ENCODE peak calls at places on chromosomes 3 and 15, in eight cellular contexts. One of them, this sample, is unnamed.

GRCh38 chr3:20056727-20057611 is 16.7 kb downstream of the KAT2B start:
- DNase-seq in HFFc6: peak; percentile 89
- DNase-seq in SHP77: no peak
- DNase-seq in LHCN-M2: peak; percentile 92
- DNase-seq in fibroblast of gingiva: peak; percentile 49
- DNase-seq in AG10803: peak; percentile 78
- DNase-seq in SK-N-SH: no peak
- DNase-seq in endothelial cell: no peak
- DNase-seq in this sample: no peak

GRCh38 chr3:79618883-79619282 is 148.9 kb downstream of the ROBO1 start:
- DNase-seq in LHCN-M2: peak; percentile 62
- DNase-seq in SHP77: no peak
- DNase-seq in SK-N-SH: no peak
- DNase-seq in endothelial cell: no peak
- DNase-seq in AG10803: no peak
- DNase-seq in HFFc6: no peak
- DNase-seq in fibroblast of gingiva: no peak
- DNase-seq in this sample: no peak

GRCh38 chr3:51974963-51975856 is at the start of gene ABHD14A:
- DNase-seq in HFFc6: peak; percentile 45
- DNase-seq in LHCN-M2: peak; percentile 54
- DNase-seq in SHP77: peak; percentile 63
- DNase-seq in SK-N-SH: peak; percentile 92
- DNase-seq in endothelial cell: peak; percentile 64
- DNase-seq in AG10803: peak; percentile 71
- DNase-seq in fibroblast of gingiva: peak; percentile 63
- DNase-seq in this sample: peak; percentile 82

GRCh38 chr3:18968120-18968519 is 180.2 kb upstream of the KCNH8 start:
- DNase-seq in AG10803: no peak
- DNase-seq in fibroblast of gingiva: no peak
- DNase-seq in HFFc6: no peak
- DNase-seq in endothelial cell: no peak
- DNase-seq in SHP77: no peak
- DNase-seq in SK-N-SH: no peak
- DNase-seq in LHCN-M2: no peak
- DNase-seq in this sample: no peak

GRCh38 chr15:98647026-98647773 is 1.1 kb upstream of the IGF1R start:
- DNase-seq in AG10803: peak; percentile 33
- DNase-seq in HFFc6: peak; percentile 62
- DNase-seq in endothelial cell: peak; percentile 86
- DNase-seq in fibroblast of gingiva: peak; percentile 23
- DNase-seq in LHCN-M2: peak; percentile 55
- DNase-seq in SHP77: peak; percentile 55
- DNase-seq in SK-N-SH: peak; percentile 87
- DNase-seq in this sample: peak; percentile 77

GRCh38 chr3:27166888-27167287 is 202.3 kb downstream of the NEK10 start:
- DNase-seq in endothelial cell: no peak
- DNase-seq in fibroblast of gingiva: peak; percentile 100
- DNase-seq in HFFc6: peak; percentile 98
- DNase-seq in SK-N-SH: peak; percentile 41
- DNase-seq in LHCN-M2: peak; percentile 99
- DNase-seq in AG10803: peak; percentile 100
- DNase-seq in SHP77: no peak
- DNase-seq in this sample: no peak

GRCh38 chr3:128327606-128328031 is 139.1 kb downstream of the DNAJB8 start:
- DNase-seq in HFFc6: no peak
- DNase-seq in endothelial cell: no peak
- DNase-seq in AG10803: no peak
- DNase-seq in fibroblast of gingiva: no peak
- DNase-seq in SK-N-SH: no peak
- DNase-seq in SHP77: no peak
- DNase-seq in LHCN-M2: no peak
- DNase-seq in this sample: no peak

GRCh38 chr3:194205675-194206133 is 69.8 kb downstream of the HES1 start:
- DNase-seq in SHP77: peak; percentile 69
- DNase-seq in SK-N-SH: peak; percentile 76
- DNase-seq in endothelial cell: peak; percentile 44
- DNase-seq in fibroblast of gingiva: no peak
- DNase-seq in LHCN-M2: no peak
- DNase-seq in AG10803: no peak
- DNase-seq in HFFc6: no peak
- DNase-seq in this sample: peak; percentile 28

GRCh38 chr3:151476344-151477018 is 15.6 kb upstream of the IGSF10 start:
- DNase-seq in AG10803: no peak
- DNase-seq in SHP77: no peak
- DNase-seq in endothelial cell: peak; percentile 47
- DNase-seq in LHCN-M2: no peak
- DNase-seq in SK-N-SH: no peak
- DNase-seq in HFFc6: no peak
- DNase-seq in fibroblast of gingiva: no peak
- DNase-seq in this sample: no peak

GRCh38 chr15:64645995-64646394 is 129.4 kb downstream of the RBPMS2 start:
- DNase-seq in fibroblast of gingiva: no peak
- DNase-seq in SHP77: no peak
- DNase-seq in SK-N-SH: no peak
- DNase-seq in LHCN-M2: no peak
- DNase-seq in HFFc6: no peak
- DNase-seq in endothelial cell: no peak
- DNase-seq in AG10803: no peak
- DNase-seq in this sample: no peak

GRCh38 chr3:23815879-23816278 is 10.1 kb downstream of the UBE2E1 start:
- DNase-seq in SHP77: no peak
- DNase-seq in fibroblast of gingiva: no peak
- DNase-seq in HFFc6: no peak
- DNase-seq in LHCN-M2: no peak
- DNase-seq in AG10803: no peak
- DNase-seq in SK-N-SH: no peak
- DNase-seq in endothelial cell: no peak
- DNase-seq in this sample: no peak

GRCh38 chr15:63188247-63188936 is 1.0 kb upstream of the RAB8B start:
- DNase-seq in AG10803: no peak
- DNase-seq in fibroblast of gingiva: no peak
- DNase-seq in HFFc6: no peak
- DNase-seq in LHCN-M2: no peak
- DNase-seq in SK-N-SH: no peak
- DNase-seq in endothelial cell: no peak
- DNase-seq in SHP77: no peak
- DNase-seq in this sample: no peak

GRCh38 chr3:154931484-154931883 is 148.6 kb upstream of the MME start:
- DNase-seq in fibroblast of gingiva: peak; percentile 72
- DNase-seq in SK-N-SH: no peak
- DNase-seq in SHP77: no peak
- DNase-seq in HFFc6: peak; percentile 44
- DNase-seq in LHCN-M2: peak; percentile 75
- DNase-seq in AG10803: peak; percentile 75
- DNase-seq in endothelial cell: no peak
- DNase-seq in this sample: no peak

GRCh38 chr15:75353604-75354003 is 6.8 kb downstream of the NEIL1 start:
- DNase-seq in fibroblast of gingiva: no peak
- DNase-seq in endothelial cell: no peak
- DNase-seq in SHP77: no peak
- DNase-seq in SK-N-SH: no peak
- DNase-seq in HFFc6: no peak
- DNase-seq in AG10803: no peak
- DNase-seq in LHCN-M2: no peak
- DNase-seq in this sample: no peak

GRCh38 chr15:74234598-74234875 is 1.6 kb upstream of the CCDC33 start:
- DNase-seq in endothelial cell: no peak
- DNase-seq in fibroblast of gingiva: no peak
- DNase-seq in HFFc6: no peak
- DNase-seq in LHCN-M2: no peak
- DNase-seq in AG10803: no peak
- DNase-seq in SHP77: no peak
- DNase-seq in SK-N-SH: peak; percentile 62
- DNase-seq in this sample: no peak

GRCh38 chr3:48748754-48749153 is 31.7 kb upstream of the IP6K2 start:
- DNase-seq in SHP77: no peak
- DNase-seq in endothelial cell: no peak
- DNase-seq in fibroblast of gingiva: no peak
- DNase-seq in SK-N-SH: no peak
- DNase-seq in AG10803: no peak
- DNase-seq in LHCN-M2: no peak
- DNase-seq in HFFc6: no peak
- DNase-seq in this sample: no peak

GRCh38 chr3:151347432-151347831 is 18.1 kb upstream of the P2RY13 start:
- DNase-seq in HFFc6: no peak
- DNase-seq in endothelial cell: no peak
- DNase-seq in AG10803: no peak
- DNase-seq in fibroblast of gingiva: no peak
- DNase-seq in SK-N-SH: no peak
- DNase-seq in SHP77: no peak
- DNase-seq in LHCN-M2: no peak
- DNase-seq in this sample: no peak

GRCh38 chr3:122299872-122300460 is 25.1 kb upstream of the CSTA start:
- DNase-seq in SHP77: no peak
- DNase-seq in AG10803: no peak
- DNase-seq in HFFc6: no peak
- DNase-seq in LHCN-M2: peak; percentile 20
- DNase-seq in SK-N-SH: peak; percentile 24
- DNase-seq in endothelial cell: peak; percentile 17
- DNase-seq in fibroblast of gingiva: no peak
- DNase-seq in this sample: peak; percentile 17

GRCh38 chr3:161600185-161600584 is 103.6 kb downstream of the OTOL1 start:
- DNase-seq in SHP77: peak; percentile 71
- DNase-seq in AG10803: peak; percentile 4
- DNase-seq in SK-N-SH: no peak
- DNase-seq in endothelial cell: no peak
- DNase-seq in LHCN-M2: no peak
- DNase-seq in fibroblast of gingiva: peak; percentile 85
- DNase-seq in HFFc6: no peak
- DNase-seq in this sample: no peak

GRCh38 chr3:143644370-143645089 is 203.7 kb downstream of the SLC9A9 start:
- DNase-seq in SK-N-SH: peak; percentile 22
- DNase-seq in SHP77: peak; percentile 67
- DNase-seq in endothelial cell: peak; percentile 65
- DNase-seq in HFFc6: peak; percentile 59
- DNase-seq in fibroblast of gingiva: peak; percentile 87
- DNase-seq in LHCN-M2: peak; percentile 87
- DNase-seq in AG10803: peak; percentile 84
- DNase-seq in this sample: peak; percentile 73

GRCh38 chr15:58909616-58910015 is 23.9 kb downstream of the SLTM start:
- DNase-seq in fibroblast of gingiva: peak; percentile 10
- DNase-seq in SHP77: no peak
- DNase-seq in SK-N-SH: no peak
- DNase-seq in HFFc6: peak; percentile 20
- DNase-seq in LHCN-M2: no peak
- DNase-seq in AG10803: peak; percentile 18
- DNase-seq in endothelial cell: no peak
- DNase-seq in this sample: no peak

GRCh38 chr3:71304684-71305083 is 278.8 kb downstream of the FOXP1 start:
- DNase-seq in AG10803: no peak
- DNase-seq in HFFc6: no peak
- DNase-seq in SK-N-SH: no peak
- DNase-seq in SHP77: no peak
- DNase-seq in endothelial cell: no peak
- DNase-seq in fibroblast of gingiva: peak; percentile 42
- DNase-seq in LHCN-M2: peak; percentile 39
- DNase-seq in this sample: no peak

GRCh38 chr3:165464736-165465135 is 268.6 kb upstream of the SLITRK3 start:
- DNase-seq in endothelial cell: no peak
- DNase-seq in SHP77: no peak
- DNase-seq in AG10803: peak; percentile 2
- DNase-seq in HFFc6: no peak
- DNase-seq in LHCN-M2: no peak
- DNase-seq in fibroblast of gingiva: peak; percentile 20
- DNase-seq in SK-N-SH: no peak
- DNase-seq in this sample: no peak

GRCh38 chr3:149207475-149207874 is 14.2 kb downstream of the CP start:
- DNase-seq in LHCN-M2: no peak
- DNase-seq in HFFc6: no peak
- DNase-seq in SK-N-SH: no peak
- DNase-seq in fibroblast of gingiva: no peak
- DNase-seq in AG10803: peak; percentile 6
- DNase-seq in endothelial cell: no peak
- DNase-seq in SHP77: no peak
- DNase-seq in this sample: no peak

GRCh38 chr3:105387122-105387751 is 20.5 kb downstream of the ALCAM start:
- DNase-seq in HFFc6: peak; percentile 58
- DNase-seq in AG10803: peak; percentile 70
- DNase-seq in SK-N-SH: no peak
- DNase-seq in fibroblast of gingiva: peak; percentile 61
- DNase-seq in endothelial cell: no peak
- DNase-seq in LHCN-M2: no peak
- DNase-seq in SHP77: no peak
- DNase-seq in this sample: no peak

GRCh38 chr3:123130079-123130726 is 63.4 kb downstream of the PDIA5 start:
- DNase-seq in SHP77: no peak
- DNase-seq in endothelial cell: no peak
- DNase-seq in fibroblast of gingiva: no peak
- DNase-seq in LHCN-M2: no peak
- DNase-seq in HFFc6: no peak
- DNase-seq in AG10803: no peak
- DNase-seq in SK-N-SH: no peak
- DNase-seq in this sample: no peak

GRCh38 chr3:150251654-150252053 is 156.4 kb upstream of the TSC22D2 start:
- DNase-seq in HFFc6: peak; percentile 80
- DNase-seq in LHCN-M2: peak; percentile 72
- DNase-seq in fibroblast of gingiva: peak; percentile 38
- DNase-seq in endothelial cell: no peak
- DNase-seq in SK-N-SH: no peak
- DNase-seq in AG10803: peak; percentile 66
- DNase-seq in SHP77: no peak
- DNase-seq in this sample: no peak

GRCh38 chr3:52498134-52499054 is 3.3 kb downstream of the STAB1 start:
- DNase-seq in LHCN-M2: peak; percentile 83
- DNase-seq in SK-N-SH: no peak
- DNase-seq in endothelial cell: no peak
- DNase-seq in SHP77: no peak
- DNase-seq in AG10803: peak; percentile 83
- DNase-seq in HFFc6: no peak
- DNase-seq in fibroblast of gingiva: peak; percentile 83
- DNase-seq in this sample: no peak

GRCh38 chr3:49199900-49200281 is 28.5 kb downstream of the KLHDC8B start:
- DNase-seq in AG10803: no peak
- DNase-seq in SHP77: no peak
- DNase-seq in LHCN-M2: no peak
- DNase-seq in HFFc6: no peak
- DNase-seq in fibroblast of gingiva: no peak
- DNase-seq in endothelial cell: no peak
- DNase-seq in SK-N-SH: no peak
- DNase-seq in this sample: no peak

GRCh38 chr3:190807719-190808375 is 54.6 kb downstream of the GMNC start:
- DNase-seq in LHCN-M2: peak; percentile 50
- DNase-seq in SHP77: peak; percentile 37
- DNase-seq in HFFc6: no peak
- DNase-seq in AG10803: no peak
- DNase-seq in fibroblast of gingiva: peak; percentile 9
- DNase-seq in SK-N-SH: no peak
- DNase-seq in endothelial cell: no peak
- DNase-seq in this sample: no peak

GRCh38 chr3:124770341-124771082 is 40.3 kb downstream of the UMPS start:
- DNase-seq in AG10803: no peak
- DNase-seq in SHP77: peak; percentile 81
- DNase-seq in fibroblast of gingiva: no peak
- DNase-seq in HFFc6: no peak
- DNase-seq in SK-N-SH: peak; percentile 85
- DNase-seq in endothelial cell: no peak
- DNase-seq in LHCN-M2: peak; percentile 71
- DNase-seq in this sample: peak; percentile 23

GRCh38 chr15:45402955-45403892 is 24.9 kb upstream of the GATM start:
- DNase-seq in LHCN-M2: peak; percentile 64
- DNase-seq in fibroblast of gingiva: peak; percentile 29
- DNase-seq in endothelial cell: peak; percentile 50
- DNase-seq in SK-N-SH: peak; percentile 70
- DNase-seq in SHP77: peak; percentile 22
- DNase-seq in AG10803: peak; percentile 29
- DNase-seq in HFFc6: peak; percentile 43
- DNase-seq in this sample: peak; percentile 10

GRCh38 chr3:5304789-5305680 is 117.5 kb downstream of the EDEM1 start:
- DNase-seq in SHP77: peak; percentile 38
- DNase-seq in SK-N-SH: peak; percentile 37
- DNase-seq in LHCN-M2: peak; percentile 17
- DNase-seq in fibroblast of gingiva: peak; percentile 3
- DNase-seq in endothelial cell: peak; percentile 38
- DNase-seq in HFFc6: peak; percentile 29
- DNase-seq in AG10803: peak; percentile 62
- DNase-seq in this sample: peak; percentile 40

GRCh38 chr3:159897331-159898075 is 91.1 kb upstream of the IL12A start:
- DNase-seq in SK-N-SH: peak; percentile 21
- DNase-seq in AG10803: peak; percentile 72
- DNase-seq in LHCN-M2: peak; percentile 77
- DNase-seq in SHP77: no peak
- DNase-seq in HFFc6: peak; percentile 49
- DNase-seq in endothelial cell: no peak
- DNase-seq in fibroblast of gingiva: no peak
- DNase-seq in this sample: no peak